ENCODE peak calls at places on chromosomes 13 and 19, in eight cellular contexts. V is lower lobe of right lung; D is left cardiac atrium; B is activated naive CD4-positive, alpha-beta T cell treated with anti-CD3 and anti-CD28 coated beads, Interleukin-2, amount 50 U/mL, for 72 hours; Z is HCT116; X is right lobe of liver; T is sciatic nerve; G is central memory CD8-positive, alpha-beta T cell. M is an unnamed sample.
A peak's percentile ranks its signal among the peaks of the same experiment; 100 is the strongest.

GRCh38 chr19:8421484-8422461 is 8.7 kb downstream of the MARCHF2 start:
- ATAC-seq in V (no peak), D (no peak), B (no peak), Z (no peak), X (peak; percentile 62), T (no peak), G (no peak), M (no peak)

GRCh38 chr19:33456076-33456844 is 65.3 kb downstream of the PEPD start:
- ATAC-seq in V (no peak), D (no peak), B (no peak), Z (no peak), X (no peak), T (no peak), G (no peak), M (no peak)

GRCh38 chr13:21691928-21692327 is 21.1 kb downstream of the FGF9 start:
- ATAC-seq in V (no peak), D (no peak), B (no peak), Z (no peak), X (no peak), T (no peak), G (no peak), M (no peak)

GRCh38 chr19:38004100-38004504 is 97.1 kb downstream of the SIPA1L3 start:
- ATAC-seq in V (no peak), D (no peak), B (peak; percentile 7), Z (peak; percentile 30), X (no peak), T (peak; percentile 31), G (no peak), M (no peak)

GRCh38 chr13:106573279-106573831 is 5.4 kb upstream of the ARGLU1 start:
- ATAC-seq in V (no peak), D (peak; percentile 37), B (no peak), Z (no peak), X (no peak), T (peak; percentile 86), G (no peak), M (peak; percentile 64)

GRCh38 chr19:17526922-17527321 is 15.5 kb downstream of the PGLS start:
- ATAC-seq in V (no peak), D (no peak), B (peak; percentile 35), Z (no peak), X (no peak), T (no peak), G (no peak), M (no peak)

GRCh38 chr19:38527466-38528136 is 90.2 kb downstream of the MAP4K1 start:
- ATAC-seq in V (no peak), D (no peak), B (no peak), Z (peak; percentile 60), X (no peak), T (no peak), G (no peak), M (no peak)

GRCh38 chr13:48210178-48210577 is 22.8 kb upstream of the ITM2B start:
- ATAC-seq in V (peak; percentile 9), D (peak; percentile 77), B (peak; percentile 99), Z (no peak), X (peak; percentile 21), T (peak; percentile 36), G (no peak), M (no peak)

GRCh38 chr19:8457802-8458201 is 13.0 kb downstream of the HNRNPM start:
- ATAC-seq in V (no peak), D (no peak), B (no peak), Z (no peak), X (no peak), T (no peak), G (no peak), M (no peak)